ENCODE peak calls at places on chromosomes 1 and 21, in seven cellular contexts. One of them, this sample, is unnamed.

GRCh38 chr1:56120021-56120420 is 459.3 kb downstream of the PLPP3 start:
- DNase-seq in fibroblast of the aortic adventitia: no peak
- DNase-seq in epithelial cell of esophagus: no peak
- DNase-seq in heart right ventricle: no peak
- DNase-seq in brain microvascular endothelial cell: peak
- DNase-seq in left lung: no peak
- DNase-seq in cardiac fibroblast: peak
- DNase-seq in this sample: no peak

GRCh38 chr1:43582162-43582566 is 51.5 kb downstream of the PTPRF start:
- DNase-seq in fibroblast of the aortic adventitia: peak
- DNase-seq in epithelial cell of esophagus: peak
- DNase-seq in heart right ventricle: no peak
- DNase-seq in brain microvascular endothelial cell: peak
- DNase-seq in left lung: peak
- DNase-seq in cardiac fibroblast: peak
- DNase-seq in this sample: peak

GRCh38 chr1:44926311-44926781 is 60.0 kb downstream of the EIF2B3 start:
- DNase-seq in fibroblast of the aortic adventitia: peak
- DNase-seq in epithelial cell of esophagus: no peak
- DNase-seq in heart right ventricle: no peak
- DNase-seq in brain microvascular endothelial cell: no peak
- DNase-seq in left lung: no peak
- DNase-seq in cardiac fibroblast: peak
- DNase-seq in this sample: no peak

GRCh38 chr21:28554660-28555475 is 437.8 kb downstream of the LTN1 start:
- DNase-seq in fibroblast of the aortic adventitia: no peak
- DNase-seq in epithelial cell of esophagus: no peak
- DNase-seq in heart right ventricle: no peak
- DNase-seq in brain microvascular endothelial cell: peak
- DNase-seq in left lung: no peak
- DNase-seq in cardiac fibroblast: peak
- DNase-seq in this sample: peak

GRCh38 chr1:151988405-151988851 is 5.2 kb downstream of the S100A10 start:
- DNase-seq in fibroblast of the aortic adventitia: peak
- DNase-seq in epithelial cell of esophagus: peak
- DNase-seq in heart right ventricle: no peak
- DNase-seq in brain microvascular endothelial cell: peak
- DNase-seq in left lung: no peak
- DNase-seq in cardiac fibroblast: peak
- DNase-seq in this sample: peak

GRCh38 chr1:3494321-3495308 is 40.1 kb downstream of the ARHGEF16 start:
- DNase-seq in fibroblast of the aortic adventitia: no peak
- DNase-seq in epithelial cell of esophagus: no peak
- DNase-seq in heart right ventricle: no peak
- DNase-seq in brain microvascular endothelial cell: no peak
- DNase-seq in left lung: no peak
- DNase-seq in cardiac fibroblast: no peak
- DNase-seq in this sample: no peak

GRCh38 chr1:26234644-26235384 is 814 bp downstream of the CEP85 start:
- DNase-seq in fibroblast of the aortic adventitia: peak
- DNase-seq in epithelial cell of esophagus: peak
- DNase-seq in heart right ventricle: no peak
- DNase-seq in brain microvascular endothelial cell: peak
- DNase-seq in left lung: no peak
- DNase-seq in cardiac fibroblast: peak
- DNase-seq in this sample: peak

GRCh38 chr21:39003982-39004775 is 179.1 kb downstream of the PSMG1 start:
- DNase-seq in fibroblast of the aortic adventitia: peak
- DNase-seq in epithelial cell of esophagus: no peak
- DNase-seq in heart right ventricle: peak
- DNase-seq in brain microvascular endothelial cell: peak
- DNase-seq in left lung: peak
- DNase-seq in cardiac fibroblast: peak
- DNase-seq in this sample: peak

GRCh38 chr1:112904071-112904830 is 51.7 kb downstream of the SLC16A1 start:
- DNase-seq in fibroblast of the aortic adventitia: peak
- DNase-seq in epithelial cell of esophagus: peak
- DNase-seq in heart right ventricle: no peak
- DNase-seq in brain microvascular endothelial cell: peak
- DNase-seq in left lung: no peak
- DNase-seq in cardiac fibroblast: peak
- DNase-seq in this sample: peak

GRCh38 chr1:116118471-116118870 is 7.3 kb downstream of the MAB21L3 start:
- DNase-seq in fibroblast of the aortic adventitia: no peak
- DNase-seq in epithelial cell of esophagus: no peak
- DNase-seq in heart right ventricle: no peak
- DNase-seq in brain microvascular endothelial cell: no peak
- DNase-seq in left lung: no peak
- DNase-seq in cardiac fibroblast: no peak
- DNase-seq in this sample: no peak

GRCh38 chr1:187517508-187517907 is 688.8 kb downstream of the PLA2G4A start:
- DNase-seq in fibroblast of the aortic adventitia: no peak
- DNase-seq in epithelial cell of esophagus: no peak
- DNase-seq in heart right ventricle: no peak
- DNase-seq in brain microvascular endothelial cell: no peak
- DNase-seq in left lung: no peak
- DNase-seq in cardiac fibroblast: no peak
- DNase-seq in this sample: no peak

GRCh38 chr1:36160949-36161485 is 5.1 kb downstream of the MAP7D1 start:
- DNase-seq in fibroblast of the aortic adventitia: peak
- DNase-seq in epithelial cell of esophagus: peak
- DNase-seq in heart right ventricle: peak
- DNase-seq in brain microvascular endothelial cell: peak
- DNase-seq in left lung: peak
- DNase-seq in cardiac fibroblast: peak
- DNase-seq in this sample: peak
- TF ChIP-seq CTCF in fibroblast of the aortic adventitia: peak
- TF ChIP-seq CTCF in epithelial cell of esophagus: no peak
- TF ChIP-seq CTCF in heart right ventricle: peak
- TF ChIP-seq CTCF in brain microvascular endothelial cell: peak
- TF ChIP-seq CTCF in left lung: no peak
- TF ChIP-seq CTCF in cardiac fibroblast: peak
- TF ChIP-seq CTCF in this sample: peak

DNA sequence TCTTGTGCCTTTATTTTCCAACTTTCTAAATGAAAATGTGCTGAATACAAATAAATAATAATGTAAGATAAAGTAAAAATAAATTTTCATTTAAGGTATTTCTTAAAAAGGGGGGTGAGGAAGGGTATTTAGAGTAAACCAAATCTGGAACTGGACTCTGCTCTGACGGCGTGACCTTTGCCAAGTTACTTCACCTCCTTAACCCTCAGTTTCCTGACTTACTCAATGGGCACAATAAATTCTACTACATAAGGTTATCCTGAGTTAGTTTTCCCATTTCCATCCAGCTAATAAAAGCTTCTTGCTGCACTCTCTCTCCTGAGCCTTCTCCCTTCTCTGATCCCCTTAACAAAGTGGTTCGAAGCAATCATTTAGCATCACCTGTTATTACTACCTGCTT is 93.9 kb downstream of the NID1 start:
- DNase-seq in fibroblast of the aortic adventitia: no peak
- DNase-seq in epithelial cell of esophagus: no peak
- DNase-seq in heart right ventricle: no peak
- DNase-seq in brain microvascular endothelial cell: no peak
- DNase-seq in left lung: no peak
- DNase-seq in cardiac fibroblast: no peak
- DNase-seq in this sample: no peak
- H3K4me3 ChIP-seq in fibroblast of the aortic adventitia: peak
- H3K4me3 ChIP-seq in epithelial cell of esophagus: no peak
- H3K4me3 ChIP-seq in heart right ventricle: no peak
- H3K4me3 ChIP-seq in brain microvascular endothelial cell: no peak
- H3K4me3 ChIP-seq in left lung: peak
- H3K4me3 ChIP-seq in cardiac fibroblast: no peak
- H3K4me3 ChIP-seq in this sample: no peak

DNA sequence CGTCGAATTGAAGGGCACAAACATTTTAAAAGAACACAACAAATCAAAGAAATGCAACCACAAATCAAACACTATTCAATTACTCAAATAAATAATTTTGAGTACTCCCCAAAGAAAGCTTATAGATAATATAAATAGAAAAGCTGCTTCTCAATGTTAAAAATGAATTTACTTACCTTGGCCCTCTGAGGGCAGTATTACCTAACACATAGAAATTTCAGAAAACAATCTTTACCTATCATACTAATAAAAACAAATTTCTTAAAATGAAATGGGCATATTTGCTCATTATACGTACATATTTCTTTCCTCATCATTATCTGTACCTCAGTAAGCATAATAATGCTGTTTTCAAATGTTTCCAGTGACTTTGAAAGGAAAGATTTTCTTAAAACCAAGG is 141.8 kb downstream of the AKT3 start:
- DNase-seq in fibroblast of the aortic adventitia: peak
- DNase-seq in epithelial cell of esophagus: peak
- DNase-seq in heart right ventricle: no peak
- DNase-seq in brain microvascular endothelial cell: no peak
- DNase-seq in left lung: no peak
- DNase-seq in cardiac fibroblast: peak
- DNase-seq in this sample: peak
- TF ChIP-seq CTCF in fibroblast of the aortic adventitia: peak
- TF ChIP-seq CTCF in epithelial cell of esophagus: peak
- TF ChIP-seq CTCF in heart right ventricle: no peak
- TF ChIP-seq CTCF in brain microvascular endothelial cell: no peak
- TF ChIP-seq CTCF in left lung: no peak
- TF ChIP-seq CTCF in cardiac fibroblast: no peak
- TF ChIP-seq CTCF in this sample: peak

DNA sequence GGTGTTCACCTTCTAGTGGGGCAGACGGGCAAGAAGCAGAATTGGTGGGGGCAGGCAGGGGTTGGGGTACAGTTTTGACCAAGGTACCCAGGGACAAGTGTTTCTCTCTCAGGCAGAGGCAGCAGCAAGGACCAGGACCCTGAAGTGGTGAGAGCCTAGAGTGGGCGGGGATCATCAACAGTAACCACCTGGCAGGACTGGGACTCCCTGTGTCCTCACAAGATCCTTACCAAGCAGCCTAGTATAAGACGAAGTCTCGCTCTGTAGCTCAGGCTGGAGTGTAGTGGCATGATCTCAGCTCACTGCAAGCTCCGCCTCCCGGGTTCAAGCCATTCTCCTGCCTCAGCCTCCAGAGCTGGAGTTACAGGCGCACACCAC is 3.2 kb upstream of the NADK start:
- DNase-seq in fibroblast of the aortic adventitia: no peak
- DNase-seq in epithelial cell of esophagus: no peak
- DNase-seq in heart right ventricle: no peak
- DNase-seq in brain microvascular endothelial cell: no peak
- DNase-seq in left lung: no peak
- DNase-seq in cardiac fibroblast: no peak
- DNase-seq in this sample: no peak
- H3K4me3 ChIP-seq in fibroblast of the aortic adventitia: no peak
- H3K4me3 ChIP-seq in epithelial cell of esophagus: no peak
- H3K4me3 ChIP-seq in heart right ventricle: no peak
- H3K4me3 ChIP-seq in brain microvascular endothelial cell: no peak
- H3K4me3 ChIP-seq in left lung: peak
- H3K4me3 ChIP-seq in cardiac fibroblast: no peak
- H3K4me3 ChIP-seq in this sample: no peak

GRCh38 chr1:171366816-171367215 is 52.8 kb downstream of the FMO4 start:
- DNase-seq in fibroblast of the aortic adventitia: no peak
- DNase-seq in epithelial cell of esophagus: no peak
- DNase-seq in heart right ventricle: no peak
- DNase-seq in brain microvascular endothelial cell: no peak
- DNase-seq in left lung: no peak
- DNase-seq in cardiac fibroblast: no peak
- DNase-seq in this sample: no peak

GRCh38 chr1:171372418-171373088 is 58.6 kb downstream of the FMO4 start:
- DNase-seq in fibroblast of the aortic adventitia: peak
- DNase-seq in epithelial cell of esophagus: no peak
- DNase-seq in heart right ventricle: no peak
- DNase-seq in brain microvascular endothelial cell: no peak
- DNase-seq in left lung: no peak
- DNase-seq in cardiac fibroblast: peak
- DNase-seq in this sample: peak
- TF ChIP-seq CTCF in fibroblast of the aortic adventitia: no peak
- TF ChIP-seq CTCF in epithelial cell of esophagus: no peak
- TF ChIP-seq CTCF in heart right ventricle: no peak
- TF ChIP-seq CTCF in brain microvascular endothelial cell: no peak
- TF ChIP-seq CTCF in left lung: no peak
- TF ChIP-seq CTCF in cardiac fibroblast: no peak
- TF ChIP-seq CTCF in this sample: no peak

DNA sequence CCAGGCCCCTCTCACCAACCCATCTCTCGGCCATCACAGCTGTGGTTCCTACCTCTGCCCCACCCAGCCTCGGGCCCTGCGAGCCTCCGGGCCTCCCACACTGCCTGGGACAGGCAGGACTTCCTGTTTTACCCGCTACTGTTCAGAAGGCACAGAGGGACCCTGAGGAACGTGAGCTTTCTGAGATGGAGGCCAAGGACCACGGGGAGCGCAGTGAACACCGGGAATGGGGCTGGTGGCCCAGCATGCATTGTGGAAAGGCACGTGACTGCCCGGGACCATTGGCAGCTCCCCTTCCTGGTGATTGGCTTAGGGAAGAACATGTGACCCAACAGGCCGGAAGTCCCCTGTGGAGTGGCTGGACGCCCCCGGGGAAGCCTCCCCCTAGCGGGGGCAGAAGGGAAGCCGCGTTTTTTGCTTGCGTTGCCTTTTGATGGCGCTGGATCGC is 7.0 kb downstream of the S100B start:
- DNase-seq in fibroblast of the aortic adventitia: no peak
- DNase-seq in epithelial cell of esophagus: no peak
- DNase-seq in heart right ventricle: no peak
- DNase-seq in brain microvascular endothelial cell: no peak
- DNase-seq in left lung: no peak
- DNase-seq in cardiac fibroblast: no peak
- DNase-seq in this sample: no peak
- H3K4me3 ChIP-seq in fibroblast of the aortic adventitia: no peak
- H3K4me3 ChIP-seq in epithelial cell of esophagus: no peak
- H3K4me3 ChIP-seq in heart right ventricle: no peak
- H3K4me3 ChIP-seq in brain microvascular endothelial cell: no peak
- H3K4me3 ChIP-seq in left lung: no peak
- H3K4me3 ChIP-seq in cardiac fibroblast: no peak
- H3K4me3 ChIP-seq in this sample: no peak

GRCh38 chr1:239914827-239915231 is 176.9 kb upstream of the FMN2 start:
- DNase-seq in fibroblast of the aortic adventitia: peak
- DNase-seq in epithelial cell of esophagus: peak
- DNase-seq in heart right ventricle: no peak
- DNase-seq in brain microvascular endothelial cell: peak
- DNase-seq in left lung: no peak
- DNase-seq in cardiac fibroblast: peak
- DNase-seq in this sample: peak
- TF ChIP-seq CTCF in fibroblast of the aortic adventitia: peak
- TF ChIP-seq CTCF in epithelial cell of esophagus: peak
- TF ChIP-seq CTCF in heart right ventricle: no peak
- TF ChIP-seq CTCF in brain microvascular endothelial cell: peak
- TF ChIP-seq CTCF in left lung: no peak
- TF ChIP-seq CTCF in cardiac fibroblast: no peak
- TF ChIP-seq CTCF in this sample: no peak